ENCODE peak calls at places on chromosomes 12 and 14, in four cellular contexts. K is progenitor cell of endocrine pancreas, X is AG08395, I is NCI-H748 treated with DMSO at 0.1 percent for 48 hours. E is an unnamed sample.

GRCh38 chr14:105884808-105885281 is 358.5 kb downstream of the TMEM121 start:
- DNase-seq in K (no peak), X (no peak), I (no peak), E (no peak)

GRCh38 chr12:59664495-59664894 is 68.7 kb downstream of the SLC16A7 start:
- DNase-seq in K (no peak), X (no peak), I (no peak), E (no peak)

GRCh38 chr12:113766880-113767878 is 198.9 kb downstream of the RBM19 start:
- DNase-seq in K (no peak), X (peak; percentile 93), I (no peak), E (no peak)

GRCh38 chr12:4059891-4060290 is 186.7 kb upstream of the PARP11 start:
- DNase-seq in K (no peak), X (no peak), I (no peak), E (no peak)

GRCh38 chr14:93987376-93987775 is 9.7 kb upstream of the CCDC197 start:
- DNase-seq in K (no peak), X (no peak), I (no peak), E (no peak)

GRCh38 chr14:106228541-106229158 is 702.3 kb downstream of the TMEM121 start:
- DNase-seq in K (no peak), X (no peak), I (no peak), E (no peak)

GRCh38 chr12:77734489-77734888 is 96.2 kb upstream of the NAV3 start:
- DNase-seq in K (no peak), X (peak; percentile 40), I (peak; percentile 17), E (no peak)

GRCh38 chr12:19779393-19780056 is 340.2 kb downstream of the AEBP2 start:
- DNase-seq in K (peak; percentile 44), X (no peak), I (no peak), E (no peak)

GRCh38 chr14:22397338-22397737 is 191.7 kb downstream of the DAD1 start:
- DNase-seq in K (no peak), X (no peak), I (no peak), E (no peak)

GRCh38 chr12:84397279-84397678 is 515.3 kb downstream of the SLC6A15 start:
- DNase-seq in K (no peak), X (no peak), I (peak; percentile 21), E (peak; percentile 4)

GRCh38 chr14:95189400-95190162 is 32.3 kb upstream of the DICER1 start:
- DNase-seq in K (no peak), X (no peak), I (no peak), E (no peak)

GRCh38 chr12:115132145-115132544 is 448.2 kb upstream of the TBX3 start:
- DNase-seq in K (no peak), X (peak; percentile 69), I (no peak), E (no peak)

GRCh38 chr12:65592416-65592815 is 231.9 kb upstream of the HMGA2 start:
- DNase-seq in K (no peak), X (no peak), I (no peak), E (no peak)

GRCh38 chr12:107843351-107844311 is 69.1 kb downstream of the ASCL4 start:
- DNase-seq in K (no peak), X (peak; percentile 18), I (no peak), E (no peak)

GRCh38 chr14:100523131-100523530 is 64.1 kb downstream of the BEGAIN start:
- DNase-seq in K (no peak), X (no peak), I (no peak), E (no peak)

GRCh38 chr12:120207227-120207626 is 6.3 kb upstream of the RPLP0 start:
- DNase-seq in K (no peak), X (no peak), I (no peak), E (no peak)

GRCh38 chr14:59389936-59390335 is 75.2 kb downstream of the GPR135 start:
- DNase-seq in K (no peak), X (no peak), I (no peak), E (no peak)

GRCh38 chr14:76872796-76873432 is 46.7 kb downstream of the LRRC74A start:
- DNase-seq in K (peak; percentile 47), X (peak; percentile 74), I (peak; percentile 40), E (peak; percentile 60)

GRCh38 chr14:37931998-37932397 is 275.7 kb upstream of the SSTR1 start:
- DNase-seq in K (no peak), X (peak; percentile 67), I (no peak), E (no peak)

GRCh38 chr12:94109154-94109553 is 39.2 kb upstream of the PLXNC1 start:
- DNase-seq in K (no peak), X (peak; percentile 70), I (no peak), E (peak; percentile 46)

E was measured in lung microvascular endothelial cell.